ENCODE peak calls at places on chromosomes 5 and 9, in nine cellular contexts. J is cardiac fibroblast; R is stimulated activated CD4-positive, alpha-beta T cell treated with anti-CD3 and anti-CD28 coated beads, Interleukin-1b, Interleukin-23, amount 100 ng/mL, for 1 hour; W is myocyte; K is hepatic stellate cell; Z is breast epithelium; H is stimulated activated CD8-positive, alpha-beta memory T cell treated with anti-CD3 and anti-CD28 coated beads, Interleukin-15, amount 100 ng/mL, for 1 hour; E is mesothelial cell of epicardium; I is NCI-H1105 treated with DMSO at 0.1 percent for 48 hours. P is an unnamed sample.
A peak's percentile ranks its signal among the peaks of the same experiment; 100 is the strongest.

GRCh38 chr5:103617913-103618312 is 55.3 kb upstream of the NUDT12 start:
- DNase-seq in I (no peak), E (no peak), R (no peak), J (no peak), K (no peak), W (no peak), H (no peak), Z (no peak), P (no peak)

GRCh38 chr9:137676998-137677397 is 58.2 kb downstream of the EHMT1 start:
- DNase-seq in W (no peak), I (no peak), J (no peak), Z (no peak), R (no peak), K (no peak), H (no peak), E (no peak), P (no peak)

GRCh38 chr5:177468329-177469058 is 4.9 kb downstream of the DBN1 start:
- DNase-seq in I (no peak), H (no peak), E (no peak), J (peak; percentile 37), W (no peak), Z (no peak), R (no peak), K (peak; percentile 56), P (no peak)

GRCh38 chr9:21104787-21105186 is 27.0 kb upstream of the IFNB1 start:
- DNase-seq in K (no peak), J (no peak), W (no peak), H (no peak), R (no peak), Z (no peak), I (no peak), E (no peak), P (no peak)

GRCh38 chr9:124183772-124184171 is 74.0 kb upstream of the NEK6 start:
- DNase-seq in I (no peak), H (no peak), J (no peak), W (no peak), Z (no peak), E (no peak), K (no peak), R (no peak), P (peak; percentile 10)

GRCh38 chr5:173778784-173779304 is 109.3 kb upstream of the CPEB4 start:
- DNase-seq in W (no peak), R (no peak), J (peak; percentile 56), I (no peak), Z (no peak), H (no peak), K (no peak), E (no peak), P (no peak)

GRCh38 chr9:124812401-124813016 is 35.6 kb downstream of the OLFML2A start:
- DNase-seq in W (peak; percentile 95), R (no peak), K (peak; percentile 96), E (no peak), H (no peak), Z (peak; percentile 58), I (no peak), J (peak; percentile 92), P (no peak)

GRCh38 chr5:122371511-122372151 is 59.6 kb downstream of the SNCAIP start:
- DNase-seq in I (no peak), E (no peak), K (no peak), Z (no peak), W (no peak), J (no peak), R (no peak), H (no peak), P (no peak)

GRCh38 chr5:6403416-6403815 is 25.1 kb upstream of the MED10 start:
- DNase-seq in R (no peak), J (no peak), E (no peak), Z (no peak), I (no peak), W (no peak), H (no peak), K (no peak), P (no peak)

GRCh38 chr9:69107801-69108200 is 66.3 kb upstream of the TJP2 start:
- DNase-seq in Z (no peak), W (no peak), K (no peak), E (no peak), J (no peak), I (no peak), H (no peak), R (no peak), P (no peak)

GRCh38 chr9:5488616-5489015 is 21.7 kb upstream of the PDCD1LG2 start:
- DNase-seq in H (no peak), J (peak; percentile 69), W (no peak), K (no peak), I (no peak), R (no peak), E (no peak), Z (no peak), P (no peak)

GRCh38 chr5:15718411-15719178 is 218.6 kb downstream of the FBXL7 start:
- DNase-seq in I (no peak), H (no peak), R (no peak), K (no peak), J (peak; percentile 20), Z (no peak), E (no peak), W (no peak), P (no peak)

GRCh38 chr5:133778636-133779035 is 166.3 kb upstream of the FSTL4 start:
- DNase-seq in J (no peak), E (no peak), R (no peak), H (no peak), Z (no peak), I (no peak), W (no peak), K (no peak), P (no peak)

GRCh38 chr5:18745988-18746615 is 1111.8 kb downstream of the TAF11L14 start:
- DNase-seq in I (peak; percentile 71), E (no peak), Z (no peak), R (peak; percentile 7), W (peak; percentile 36), J (peak; percentile 18), K (peak; percentile 0), H (no peak), P (no peak)

GRCh38 chr5:146647656-146648199 is 131.7 kb upstream of the GPR151 start:
- DNase-seq in E (no peak), R (no peak), Z (peak; percentile 26), J (no peak), I (peak; percentile 92), K (no peak), W (peak; percentile 69), H (no peak), P (no peak)

GRCh38 chr5:164934561-164934960 is 1429.1 kb downstream of the MAT2B start:
- DNase-seq in K (no peak), I (no peak), H (no peak), Z (no peak), R (no peak), E (no peak), W (no peak), J (no peak), P (no peak)

GRCh38 chr5:179805529-179806249 is 977 bp downstream of the MGAT4B start:
- DNase-seq in Z (no peak), E (no peak), H (no peak), J (peak; percentile 51), I (no peak), W (peak; percentile 63), K (peak; percentile 80), R (no peak), P (no peak)

GRCh38 chr5:107705390-107706014 is 34.8 kb upstream of the EFNA5 start:
- DNase-seq in H (no peak), W (no peak), J (peak; percentile 69), Z (no peak), E (no peak), R (no peak), I (no peak), K (no peak), P (no peak)

GRCh38 chr5:40587284-40587882 is 92.3 kb upstream of the PTGER4 start:
- DNase-seq in R (no peak), E (no peak), K (no peak), J (peak; percentile 37), I (no peak), W (no peak), H (no peak), Z (no peak), P (no peak)

GRCh38 chr5:142740474-142740873 is 29.7 kb upstream of the ARHGAP26 start:
- DNase-seq in J (no peak), R (no peak), E (no peak), Z (no peak), W (no peak), I (no peak), H (no peak), K (no peak), P (no peak)

GRCh38 chr9:130882696-130883225 is 13.9 kb downstream of the QRFP start:
- DNase-seq in J (no peak), H (no peak), Z (no peak), I (no peak), R (no peak), W (no peak), E (no peak), K (no peak), P (no peak)

GRCh38 chr5:44603496-44604272 is 205.1 kb upstream of the MRPS30 start:
- DNase-seq in K (no peak), I (no peak), J (no peak), R (no peak), H (no peak), E (no peak), Z (no peak), W (no peak), P (no peak)

GRCh38 chr5:151469386-151469785 is 22.0 kb downstream of the SLC36A1 start:
- DNase-seq in W (no peak), H (no peak), J (peak; percentile 37), Z (no peak), I (no peak), R (no peak), E (no peak), K (no peak), P (no peak)

GRCh38 chr9:130500340-130500771 is 55.6 kb downstream of the ASS1 start:
- DNase-seq in I (peak; percentile 92), K (no peak), E (no peak), W (no peak), H (no peak), Z (no peak), J (no peak), R (no peak), P (no peak)

GRCh38 chr9:2427016-2427891 is 194.3 kb upstream of the VLDLR start:
- DNase-seq in J (peak; percentile 5), W (no peak), Z (peak; percentile 46), K (no peak), I (peak; percentile 51), H (no peak), E (no peak), R (no peak), P (no peak)

GRCh38 chr9:91039125-91039834 is 237.7 kb downstream of the SYK start:
- DNase-seq in K (no peak), W (peak; percentile 60), Z (no peak), I (no peak), E (no peak), R (no peak), H (no peak), J (no peak), P (no peak)

GRCh38 chr5:16856531-16856930 is 79.6 kb downstream of the MYO10 start:
- DNase-seq in E (no peak), H (no peak), J (peak; percentile 79), K (no peak), R (no peak), I (no peak), Z (no peak), W (peak; percentile 81), P (no peak)

GRCh38 chr5:135667204-135667603 is 88.4 kb upstream of the CXCL14 start:
- DNase-seq in Z (no peak), K (no peak), H (no peak), R (no peak), E (no peak), J (no peak), I (no peak), W (no peak), P (no peak)